ENCODE peak calls at places on chromosome X, in four cellular contexts. One of them, this sample, is unnamed.

GRCh38 chrX:47093248-47093647 is 15.0 kb downstream of the RGN start:
- DNase-seq in brain microvascular endothelial cell: peak; percentile 20
- DNase-seq in tibial nerve: no peak
- DNase-seq in A673: peak; percentile 64
- DNase-seq in this sample: peak; percentile 16

GRCh38 chrX:23699636-23700194 is 32.4 kb downstream of the PRDX4 start:
- DNase-seq in tibial nerve: peak; percentile 14
- DNase-seq in brain microvascular endothelial cell: no peak
- DNase-seq in A673: no peak
- DNase-seq in this sample: no peak

GRCh38 chrX:48487362-48487785 is 11.4 kb downstream of the FTSJ1 start:
- DNase-seq in tibial nerve: no peak
- DNase-seq in A673: no peak
- DNase-seq in brain microvascular endothelial cell: peak; percentile 97
- DNase-seq in this sample: peak; percentile 47

GRCh38 chrX:120367390-120368100 is 5.7 kb downstream of the ATP1B4 start:
- DNase-seq in tibial nerve: no peak
- DNase-seq in A673: no peak
- DNase-seq in brain microvascular endothelial cell: no peak
- DNase-seq in this sample: peak; percentile 10

GRCh38 chrX:28880136-28880535 is 292.9 kb downstream of the IL1RAPL1 start:
- DNase-seq in brain microvascular endothelial cell: peak; percentile 31
- DNase-seq in A673: no peak
- DNase-seq in tibial nerve: no peak
- DNase-seq in this sample: no peak

GRCh38 chrX:53440101-53440500 is 5.9 kb upstream of the HSD17B10 start:
- DNase-seq in brain microvascular endothelial cell: no peak
- DNase-seq in tibial nerve: no peak
- DNase-seq in A673: no peak
- DNase-seq in this sample: no peak

GRCh38 chrX:27915617-27916016 is 65.6 kb downstream of the DCAF8L1 start:
- DNase-seq in A673: peak; percentile 17
- DNase-seq in tibial nerve: no peak
- DNase-seq in brain microvascular endothelial cell: peak; percentile 16
- DNase-seq in this sample: no peak

GRCh38 chrX:53284684-53285447 is 3.5 kb upstream of the IQSEC2 start:
- DNase-seq in tibial nerve: peak; percentile 38
- DNase-seq in brain microvascular endothelial cell: peak; percentile 30
- DNase-seq in A673: peak; percentile 72
- DNase-seq in this sample: peak; percentile 62

GRCh38 chrX:68443155-68443868 is 10.0 kb upstream of the OPHN1 start:
- DNase-seq in A673: peak; percentile 24
- DNase-seq in brain microvascular endothelial cell: peak; percentile 64
- DNase-seq in tibial nerve: no peak
- DNase-seq in this sample: no peak

GRCh38 chrX:23811135-23811781 is 28.3 kb downstream of the SAT1 start:
- DNase-seq in brain microvascular endothelial cell: no peak
- DNase-seq in A673: peak; percentile 57
- DNase-seq in tibial nerve: no peak
- DNase-seq in this sample: no peak

GRCh38 chrX:47420264-47420663 is 49.9 kb downstream of the ZNF157 start:
- DNase-seq in tibial nerve: no peak
- DNase-seq in A673: no peak
- DNase-seq in brain microvascular endothelial cell: no peak
- DNase-seq in this sample: no peak

GRCh38 chrX:29348288-29348687 is 761.0 kb downstream of the IL1RAPL1 start:
- DNase-seq in A673: peak; percentile 83
- DNase-seq in tibial nerve: no peak
- DNase-seq in brain microvascular endothelial cell: no peak
- DNase-seq in this sample: no peak

GRCh38 chrX:76148753-76149152 is 24.1 kb upstream of the PBDC1 start:
- DNase-seq in brain microvascular endothelial cell: peak; percentile 6
- DNase-seq in A673: peak; percentile 59
- DNase-seq in tibial nerve: peak; percentile 17
- DNase-seq in this sample: peak; percentile 50

GRCh38 chrX:45850197-45850774 is 649.6 kb upstream of the DIPK2B start:
- DNase-seq in brain microvascular endothelial cell: no peak
- DNase-seq in tibial nerve: no peak
- DNase-seq in A673: peak; percentile 27
- DNase-seq in this sample: no peak
- H3K27ac ChIP-seq in brain microvascular endothelial cell: no peak overlapping the region
- H3K27ac ChIP-seq in tibial nerve: peak overlapping the region; percentile 22
- H3K27ac ChIP-seq in A673: peak overlapping the region; percentile 70
- H3K27ac ChIP-seq in this sample: no peak overlapping the region

GRCh38 chrX:77446840-77447239 is 349 bp upstream of the FGF16 start:
- DNase-seq in tibial nerve: no peak
- DNase-seq in brain microvascular endothelial cell: no peak
- DNase-seq in A673: no peak
- DNase-seq in this sample: no peak

GRCh38 chrX:77446029-77446585 is 1.1 kb upstream of the FGF16 start:
- DNase-seq in A673: peak; percentile 30
- DNase-seq in brain microvascular endothelial cell: no peak
- DNase-seq in tibial nerve: no peak
- DNase-seq in this sample: no peak

GRCh38 chrX:77450415-77450814 is 3.2 kb downstream of the FGF16 start:
- DNase-seq in A673: no peak
- DNase-seq in brain microvascular endothelial cell: no peak
- DNase-seq in tibial nerve: no peak
- DNase-seq in this sample: peak; percentile 21

GRCh38 chrX:77448170-77448569 is 981 bp downstream of the FGF16 start:
- DNase-seq in tibial nerve: no peak
- DNase-seq in brain microvascular endothelial cell: no peak
- DNase-seq in A673: no peak
- DNase-seq in this sample: no peak

DNA sequence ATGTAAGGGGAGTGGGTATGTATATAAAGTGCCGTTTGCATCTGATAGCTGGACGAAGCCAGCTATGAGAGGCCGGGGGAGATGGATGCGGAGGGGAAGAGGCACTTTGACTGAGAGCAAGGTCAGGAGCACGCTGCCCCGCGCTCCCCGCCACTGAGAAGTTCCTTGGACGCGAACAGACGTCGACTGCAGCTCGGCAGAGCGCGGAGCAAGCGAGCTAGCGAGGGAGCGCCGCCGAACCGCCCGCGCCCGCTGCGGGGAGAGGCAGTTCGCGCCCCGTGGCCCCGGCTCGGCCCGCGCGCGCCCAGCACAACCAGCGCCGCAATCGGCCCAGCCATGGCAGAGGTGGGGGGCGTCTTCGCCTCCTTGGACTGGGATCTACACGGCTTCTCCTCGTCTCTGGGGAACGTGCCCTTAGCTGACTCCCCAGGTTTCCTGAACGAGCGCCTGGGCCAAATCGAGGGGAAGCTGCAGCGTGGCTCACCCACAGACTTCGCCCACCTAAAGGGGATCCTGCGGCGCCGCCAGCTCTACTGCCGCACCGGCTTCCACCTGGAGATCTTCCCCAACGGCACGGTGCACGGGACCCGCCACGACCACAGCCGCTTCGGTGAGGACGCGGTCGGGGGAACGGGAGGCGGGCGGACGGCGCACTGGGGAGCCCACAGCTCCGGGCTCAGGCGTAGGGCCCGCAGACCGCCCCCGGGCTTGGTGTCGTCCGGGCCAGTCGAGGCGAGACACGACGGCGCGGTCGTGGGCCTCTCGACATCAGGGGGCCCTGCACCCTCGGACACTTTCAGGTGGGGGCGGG is at the start of gene FGF16:
- DNase-seq in brain microvascular endothelial cell: no peak
- DNase-seq in A673: no peak
- DNase-seq in tibial nerve: no peak
- DNase-seq in this sample: no peak
- H3K27ac ChIP-seq in brain microvascular endothelial cell: no peak within 1 kb of the TSS
- H3K27ac ChIP-seq in A673: no peak within 1 kb of the TSS
- H3K27ac ChIP-seq in tibial nerve: peak within 1 kb of the TSS; percentile 29
- H3K27ac ChIP-seq in this sample: no peak within 1 kb of the TSS

GRCh38 chrX:154039577-154039976 is 19.9 kb upstream of the IRAK1 start:
- DNase-seq in A673: no peak
- DNase-seq in brain microvascular endothelial cell: no peak
- DNase-seq in tibial nerve: no peak
- DNase-seq in this sample: no peak
- H3K27ac ChIP-seq in A673: no peak overlapping the region
- H3K27ac ChIP-seq in brain microvascular endothelial cell: peak overlapping the region; percentile 86
- H3K27ac ChIP-seq in tibial nerve: peak overlapping the region; percentile 47
- H3K27ac ChIP-seq in this sample: no peak overlapping the region

GRCh38 chrX:15664487-15665444 is at the start of gene CLTRN:
- DNase-seq in tibial nerve: no peak
- DNase-seq in brain microvascular endothelial cell: no peak
- DNase-seq in A673: no peak
- DNase-seq in this sample: no peak
- H3K27ac ChIP-seq in tibial nerve: no peak within 1 kb of the TSS
- H3K27ac ChIP-seq in brain microvascular endothelial cell: no peak within 1 kb of the TSS
- H3K27ac ChIP-seq in A673: no peak within 1 kb of the TSS
- H3K27ac ChIP-seq in this sample: no peak within 1 kb of the TSS

GRCh38 chrX:32545100-32545499 is 666.2 kb downstream of the DMD start:
- DNase-seq in brain microvascular endothelial cell: no peak
- DNase-seq in A673: no peak
- DNase-seq in tibial nerve: no peak
- DNase-seq in this sample: no peak
- H3K27ac ChIP-seq in brain microvascular endothelial cell: no peak overlapping the region
- H3K27ac ChIP-seq in A673: no peak overlapping the region
- H3K27ac ChIP-seq in tibial nerve: no peak overlapping the region
- H3K27ac ChIP-seq in this sample: no peak overlapping the region

GRCh38 chrX:129833153-129834004 is 10.3 kb downstream of the ZDHHC9 start:
- DNase-seq in tibial nerve: no peak
- DNase-seq in brain microvascular endothelial cell: peak; percentile 47
- DNase-seq in A673: no peak
- DNase-seq in this sample: no peak
- H3K27ac ChIP-seq in tibial nerve: no peak overlapping the region
- H3K27ac ChIP-seq in brain microvascular endothelial cell: peak overlapping the region; percentile 15
- H3K27ac ChIP-seq in A673: no peak overlapping the region
- H3K27ac ChIP-seq in this sample: no peak overlapping the region

DNA sequence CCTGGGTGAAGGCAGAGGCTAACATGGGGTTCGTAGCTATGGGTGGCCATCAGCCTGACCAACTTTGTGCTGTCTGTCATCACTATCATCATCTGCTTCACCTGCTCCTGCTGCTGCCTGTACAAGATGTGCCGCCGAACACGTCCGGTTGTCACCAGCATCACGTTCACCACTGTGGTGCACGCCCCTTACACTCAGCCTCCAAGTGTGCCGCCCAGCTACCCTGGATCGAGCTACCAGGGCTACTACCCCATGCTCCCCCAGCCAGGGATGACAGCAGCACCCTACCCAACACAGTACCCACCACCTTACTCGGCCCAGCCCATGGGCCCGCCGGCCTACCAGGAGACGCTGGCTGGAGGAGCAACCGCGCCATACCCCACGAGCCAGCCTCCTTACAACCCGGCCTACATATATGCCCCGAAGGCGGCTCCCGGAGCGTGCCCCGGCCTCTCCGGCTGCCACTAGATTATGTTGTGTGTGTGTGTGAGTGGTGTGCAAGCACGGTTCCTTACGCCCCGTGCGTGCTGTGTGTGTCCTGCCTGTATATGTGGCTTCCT is 238.1 kb upstream of the ZCCHC13 start:
- DNase-seq in A673: no peak
- DNase-seq in tibial nerve: no peak
- DNase-seq in brain microvascular endothelial cell: no peak
- DNase-seq in this sample: no peak
- H3K27ac ChIP-seq in A673: no peak overlapping the region
- H3K27ac ChIP-seq in tibial nerve: no peak overlapping the region
- H3K27ac ChIP-seq in brain microvascular endothelial cell: no peak overlapping the region
- H3K27ac ChIP-seq in this sample: no peak overlapping the region

DNA sequence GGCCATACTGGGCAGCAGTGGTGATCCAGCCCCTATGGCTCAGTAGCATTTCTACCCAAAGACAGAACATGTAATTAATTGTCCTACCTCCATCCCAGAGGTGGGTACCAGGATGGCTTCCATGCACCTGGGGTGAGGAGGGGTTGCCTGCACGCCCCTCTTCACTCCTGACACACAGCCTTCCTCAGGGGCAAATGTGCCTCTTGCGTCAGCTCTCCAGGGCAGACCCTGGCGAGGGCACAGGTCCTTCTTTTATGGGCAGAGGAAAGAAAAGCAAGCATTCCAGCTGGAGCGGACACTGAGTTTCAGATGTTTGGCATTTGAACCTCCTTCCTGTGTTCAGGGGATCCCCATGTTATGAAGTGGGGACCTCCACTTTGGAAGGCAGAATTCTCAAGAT is 95.6 kb downstream of the PHKA2 start:
- DNase-seq in tibial nerve: no peak
- DNase-seq in brain microvascular endothelial cell: no peak
- DNase-seq in A673: no peak
- DNase-seq in this sample: no peak
- H3K27ac ChIP-seq in tibial nerve: no peak overlapping the region
- H3K27ac ChIP-seq in brain microvascular endothelial cell: no peak overlapping the region
- H3K27ac ChIP-seq in A673: no peak overlapping the region
- H3K27ac ChIP-seq in this sample: peak overlapping the region; percentile 92

GRCh38 chrX:77922768-77923167 is 12.3 kb downstream of the ATP7A start:
- DNase-seq in tibial nerve: no peak
- DNase-seq in A673: no peak
- DNase-seq in brain microvascular endothelial cell: no peak
- DNase-seq in this sample: no peak

GRCh38 chrX:77917294-77917933 is 6.9 kb downstream of the ATP7A start:
- DNase-seq in brain microvascular endothelial cell: no peak
- DNase-seq in tibial nerve: no peak
- DNase-seq in A673: no peak
- DNase-seq in this sample: no peak

GRCh38 chrX:77924320-77924859 is 13.9 kb downstream of the ATP7A start:
- DNase-seq in A673: no peak
- DNase-seq in tibial nerve: no peak
- DNase-seq in brain microvascular endothelial cell: no peak
- DNase-seq in this sample: no peak

DNA sequence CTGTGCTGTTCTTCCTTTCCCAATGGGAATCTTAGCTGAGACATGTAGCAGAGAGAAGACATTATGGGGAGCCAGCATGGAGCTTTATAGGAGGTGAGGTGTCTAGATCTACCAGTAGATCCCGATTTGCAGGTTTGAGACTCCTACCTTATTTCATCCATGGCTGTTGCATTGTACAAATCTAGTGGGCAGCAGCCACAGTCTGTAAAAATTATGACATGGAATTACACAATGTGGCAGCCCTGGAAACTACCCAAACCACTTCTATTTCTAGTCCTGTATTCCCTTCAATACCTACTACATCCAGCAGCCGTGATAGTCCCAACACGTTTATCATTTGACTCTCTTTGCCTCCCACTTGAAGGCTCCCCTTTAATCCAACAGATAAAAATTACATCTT is 8.1 kb downstream of the ATP7A start:
- DNase-seq in A673: no peak
- DNase-seq in brain microvascular endothelial cell: no peak
- DNase-seq in tibial nerve: no peak
- DNase-seq in this sample: no peak
- H3K27ac ChIP-seq in A673: no peak overlapping the region
- H3K27ac ChIP-seq in brain microvascular endothelial cell: no peak overlapping the region
- H3K27ac ChIP-seq in tibial nerve: no peak overlapping the region
- H3K27ac ChIP-seq in this sample: no peak overlapping the region

This sample was measured in SJCRH30.